ENCODE peak calls at places on chromosomes 12 and 14, in five cellular contexts. X is fibroblast of mammary gland; T is CD8-positive, alpha-beta memory T cell; O is H7; R is tibial artery. P is an unnamed sample.

GRCh38 chr14:93207468-93208308 is 632 bp downstream of the UBR7 start:
- DNase-seq in T (no peak), R (no peak), O (peak), X (peak), P (peak)

GRCh38 chr12:96196781-96197180 is 2.6 kb downstream of the ELK3 start:
- DNase-seq in R (no peak), X (peak), O (no peak), T (no peak), P (no peak)

GRCh38 chr12:25653487-25654175 is 100.5 kb upstream of the LMNTD1 start:
- DNase-seq in T (no peak), R (no peak), O (no peak), X (no peak), P (no peak)

GRCh38 chr12:110223777-110224378 is 57.2 kb upstream of the ATP2A2 start:
- DNase-seq in X (peak), T (no peak), R (no peak), O (no peak), P (no peak)

GRCh38 chr12:93939641-93940040 is 208.7 kb upstream of the PLXNC1 start:
- DNase-seq in X (peak), R (no peak), O (no peak), T (no peak), P (no peak)

GRCh38 chr14:52545584-52546317 is 6.6 kb downstream of the TXNDC16 start:
- DNase-seq in T (no peak), R (no peak), X (no peak), O (no peak), P (no peak)

GRCh38 chr12:9049520-9050133 is 60.3 kb downstream of the KLRG1 start:
- DNase-seq in X (peak), O (peak), T (no peak), R (no peak), P (no peak)

GRCh38 chr12:49847161-49847560 is 4.3 kb upstream of the BCDIN3D start:
- DNase-seq in X (no peak), O (no peak), R (no peak), T (no peak), P (no peak)

GRCh38 chr12:12157424-12157823 is 86.7 kb downstream of the BCL2L14 start:
- DNase-seq in T (no peak), R (no peak), X (peak), O (no peak), P (no peak)

GRCh38 chr14:35333347-35333730 is 41.2 kb downstream of the PSMA6 start:
- DNase-seq in R (no peak), O (peak), X (no peak), T (no peak), P (no peak)

GRCh38 chr14:30681752-30682355 is 59.7 kb downstream of the SCFD1 start:
- DNase-seq in T (no peak), O (peak), X (peak), R (no peak), P (no peak)

GRCh38 chr14:59904184-59904583 is 15.8 kb upstream of the LRRC9 start:
- DNase-seq in O (no peak), T (no peak), X (no peak), R (no peak), P (no peak)

GRCh38 chr12:124679533-124680371 is 112.3 kb upstream of the NCOR2 start:
- DNase-seq in O (peak), R (peak), T (no peak), X (no peak), P (peak)

GRCh38 chr12:68102163-68102562 is 57.4 kb downstream of the IFNG start:
- DNase-seq in X (no peak), O (no peak), T (no peak), R (no peak), P (no peak)

GRCh38 chr12:101824831-101825230 is 5.9 kb downstream of the GNPTAB start:
- DNase-seq in O (no peak), T (no peak), R (no peak), X (no peak), P (no peak)

GRCh38 chr14:85634205-85634604 is 104.3 kb downstream of the FLRT2 start:
- DNase-seq in T (no peak), R (no peak), X (peak), O (no peak), P (no peak)

GRCh38 chr12:111406474-111407370 is 999 bp downstream of the SH2B3 start:
- DNase-seq in O (peak), R (peak), X (no peak), T (peak), P (peak)
- H3K4me3 ChIP-seq in O (peak), R (peak), X (peak), T (peak), P (peak)

GRCh38 chr12:53414756-53415417 is 8.8 kb upstream of the AMHR2 start:
- DNase-seq in R (no peak), O (no peak), T (no peak), X (no peak), P (peak)
- H3K4me3 ChIP-seq in R (no peak), O (no peak), T (no peak), X (no peak), P (no peak)

DNA sequence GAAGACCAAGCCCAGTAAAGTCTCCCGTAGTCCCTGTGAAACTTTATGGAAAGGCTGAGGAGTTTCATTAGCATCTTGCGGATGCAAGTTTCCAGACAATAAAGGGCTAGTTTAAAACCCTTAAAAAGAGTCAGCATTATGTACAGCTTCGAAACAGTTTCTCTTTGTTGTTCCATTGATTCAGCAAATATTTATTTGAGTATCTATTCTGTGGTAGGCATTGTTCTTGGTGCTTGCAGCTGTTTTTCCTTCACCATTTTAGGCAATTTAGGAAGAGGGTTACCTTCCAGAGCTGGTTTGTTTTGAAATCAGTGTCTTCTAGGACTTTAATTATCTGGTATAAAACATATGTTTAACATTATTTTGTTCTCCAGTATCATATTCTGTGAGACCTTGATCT is 1.5 kb downstream of the SLIRP start:
- DNase-seq in T (no peak), X (no peak), O (no peak), R (no peak), P (no peak)
- H3K4me3 ChIP-seq in T (peak), X (peak), O (peak), R (no peak), P (no peak)

GRCh38 chr14:101228949-101229541 is 325.5 kb upstream of the RTL1 start:
- DNase-seq in R (no peak), X (no peak), T (no peak), O (peak), P (no peak)

GRCh38 chr14:101231828-101232227 is 328.3 kb upstream of the RTL1 start:
- DNase-seq in O (peak), R (no peak), X (no peak), T (no peak), P (peak)

GRCh38 chr14:101230851-101231550 is 327.5 kb upstream of the RTL1 start:
- DNase-seq in R (no peak), O (peak), X (no peak), T (no peak), P (no peak)

GRCh38 chr14:101229666-101230065 is 326.1 kb upstream of the RTL1 start:
- DNase-seq in O (peak), X (no peak), T (no peak), R (no peak), P (no peak)

GRCh38 chr14:101230161-101230850 is 326.8 kb upstream of the RTL1 start:
- DNase-seq in X (peak), T (no peak), O (peak), R (no peak), P (no peak)
- H3K4me3 ChIP-seq in X (peak), T (no peak), O (no peak), R (no peak), P (no peak)

DNA sequence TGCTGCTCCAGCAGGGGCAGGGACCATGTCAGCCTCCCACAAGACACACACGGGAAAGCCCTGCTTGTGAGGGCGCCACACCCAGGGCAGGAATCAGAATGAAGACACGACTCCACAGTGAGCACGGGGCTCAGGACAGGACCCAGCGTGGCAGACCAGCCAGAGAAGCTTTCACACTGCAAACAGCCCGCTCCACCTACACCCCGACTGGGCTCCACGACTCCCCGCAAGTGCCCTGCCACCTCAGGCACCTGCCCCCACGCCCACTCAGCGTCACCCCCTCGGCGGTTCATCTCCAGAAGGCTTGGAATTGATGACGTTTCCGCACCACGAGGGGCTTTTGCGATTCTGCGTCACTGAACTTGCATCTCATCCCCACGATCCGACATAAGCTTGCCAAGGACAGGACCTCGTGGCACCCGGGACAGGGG is 91.1 kb downstream of the FBXL14 start:
- DNase-seq in R (no peak), X (no peak), O (peak), T (no peak), P (no peak)
- H3K4me3 ChIP-seq in R (no peak), X (no peak), O (no peak), T (no peak), P (no peak)